ENCODE peak calls at places on chromosomes 13 and 19, in four cellular contexts. One of them, this sample, is unnamed.

GRCh38 chr13:45658586-45659235 is 43.2 kb upstream of the ERICH6B start:
- DNase-seq in SK-N-SH: no peak
- DNase-seq in HepG2: no peak
- DNase-seq in K562: no peak
- DNase-seq in this sample: no peak

GRCh38 chr19:38100589-38100988 is 123.4 kb downstream of the DPF1 start:
- DNase-seq in SK-N-SH: no peak
- DNase-seq in HepG2: no peak
- DNase-seq in K562: no peak
- DNase-seq in this sample: no peak

GRCh38 chr13:105991131-105991530 is 544.3 kb downstream of the EFNB2 start:
- DNase-seq in SK-N-SH: no peak
- DNase-seq in HepG2: no peak
- DNase-seq in K562: no peak
- DNase-seq in this sample: no peak

GRCh38 chr13:50037788-50038187 is 22.5 kb downstream of the KCNRG start:
- DNase-seq in SK-N-SH: no peak
- DNase-seq in HepG2: no peak
- DNase-seq in K562: no peak
- DNase-seq in this sample: no peak

GRCh38 chr19:49425922-49426592 is 869 bp downstream of the GFY start:
- DNase-seq in SK-N-SH: no peak
- DNase-seq in HepG2: no peak
- DNase-seq in K562: peak; percentile 80
- DNase-seq in this sample: peak; percentile 99

GRCh38 chr19:917323-918151 is at the start of gene KISS1R:
- DNase-seq in SK-N-SH: peak; percentile 84
- DNase-seq in HepG2: peak; percentile 71
- DNase-seq in K562: peak; percentile 66
- DNase-seq in this sample: peak; percentile 87

GRCh38 chr19:1063030-1063908 is 3.7 kb upstream of the ARHGAP45 start:
- DNase-seq in SK-N-SH: peak; percentile 64
- DNase-seq in HepG2: no peak
- DNase-seq in K562: peak; percentile 77
- DNase-seq in this sample: peak; percentile 83

GRCh38 chr13:70841240-70842061 is 733.2 kb upstream of the KLHL1 start:
- DNase-seq in SK-N-SH: no peak
- DNase-seq in HepG2: no peak
- DNase-seq in K562: no peak
- DNase-seq in this sample: no peak

GRCh38 chr13:112692104-112692503 is 2.3 kb downstream of the ATP11A start:
- DNase-seq in SK-N-SH: no peak
- DNase-seq in HepG2: no peak
- DNase-seq in K562: no peak
- DNase-seq in this sample: peak; percentile 7

GRCh38 chr19:18568367-18568766 is 3.3 kb upstream of the UBA52 start:
- DNase-seq in SK-N-SH: no peak
- DNase-seq in HepG2: no peak
- DNase-seq in K562: no peak
- DNase-seq in this sample: no peak

GRCh38 chr13:30906411-30906990 is 430 bp downstream of the MEDAG start:
- DNase-seq in SK-N-SH: no peak
- DNase-seq in HepG2: no peak
- DNase-seq in K562: no peak
- DNase-seq in this sample: peak; percentile 44

GRCh38 chr19:4803736-4804695 is 12.5 kb downstream of the FEM1A start:
- DNase-seq in SK-N-SH: peak; percentile 90
- DNase-seq in HepG2: peak; percentile 66
- DNase-seq in K562: peak; percentile 85
- DNase-seq in this sample: peak; percentile 93

GRCh38 chr19:11378319-11379189 is 4.1 kb downstream of the SWSAP1 start:
- DNase-seq in SK-N-SH: peak; percentile 72
- DNase-seq in HepG2: peak; percentile 48
- DNase-seq in K562: peak; percentile 43
- DNase-seq in this sample: peak; percentile 77

GRCh38 chr19:49862411-49863253 is 4.7 kb downstream of the PNKP start:
- DNase-seq in SK-N-SH: peak; percentile 77
- DNase-seq in HepG2: peak; percentile 31
- DNase-seq in K562: peak; percentile 55
- DNase-seq in this sample: peak; percentile 83

GRCh38 chr13:43159007-43159406 is 135.6 kb downstream of the DNAJC15 start:
- DNase-seq in SK-N-SH: no peak
- DNase-seq in HepG2: no peak
- DNase-seq in K562: no peak
- DNase-seq in this sample: no peak

GRCh38 chr13:19984430-19985218 is 26.1 kb downstream of the ZMYM2 start:
- DNase-seq in SK-N-SH: peak; percentile 20
- DNase-seq in HepG2: peak; percentile 16
- DNase-seq in K562: peak; percentile 12
- DNase-seq in this sample: no peak

GRCh38 chr13:66014757-66015156 is 1215.4 kb downstream of the PCDH9 start:
- DNase-seq in SK-N-SH: no peak
- DNase-seq in HepG2: no peak
- DNase-seq in K562: no peak
- DNase-seq in this sample: no peak

GRCh38 chr19:17706750-17707181 is 12.5 kb upstream of the MAP1S start:
- DNase-seq in SK-N-SH: peak; percentile 87
- DNase-seq in HepG2: peak; percentile 46
- DNase-seq in K562: peak; percentile 98
- DNase-seq in this sample: peak; percentile 93

GRCh38 chr19:4983346-4984105 is 14.6 kb downstream of the KDM4B start:
- DNase-seq in SK-N-SH: no peak
- DNase-seq in HepG2: no peak
- DNase-seq in K562: no peak
- DNase-seq in this sample: no peak

GRCh38 chr19:9939301-9939913 is 3.1 kb upstream of the OLFM2 start:
- DNase-seq in SK-N-SH: no peak
- DNase-seq in HepG2: no peak
- DNase-seq in K562: no peak
- DNase-seq in this sample: no peak

GRCh38 chr13:29722415-29722814 is 126.9 kb upstream of the SLC7A1 start:
- DNase-seq in SK-N-SH: no peak
- DNase-seq in HepG2: no peak
- DNase-seq in K562: no peak
- DNase-seq in this sample: no peak

GRCh38 chr13:107301724-107302374 is 733.9 kb upstream of the ARGLU1 start:
- DNase-seq in SK-N-SH: no peak
- DNase-seq in HepG2: no peak
- DNase-seq in K562: no peak
- DNase-seq in this sample: no peak

GRCh38 chr13:112619730-112620639 is 32.0 kb upstream of the TUBGCP3 start:
- DNase-seq in SK-N-SH: no peak
- DNase-seq in HepG2: no peak
- DNase-seq in K562: no peak
- DNase-seq in this sample: peak; percentile 47

GRCh38 chr19:49117677-49118564 is 1.0 kb downstream of the C19orf73 start:
- DNase-seq in SK-N-SH: peak; percentile 17
- DNase-seq in HepG2: no peak
- DNase-seq in K562: no peak
- DNase-seq in this sample: no peak

GRCh38 chr13:112434937-112435523 is 58.9 kb downstream of the SPACA7 start:
- DNase-seq in SK-N-SH: no peak
- DNase-seq in HepG2: no peak
- DNase-seq in K562: no peak
- DNase-seq in this sample: no peak

GRCh38 chr13:20814224-20814910 is 40.6 kb upstream of the EEF1AKMT1 start:
- DNase-seq in SK-N-SH: peak; percentile 58
- DNase-seq in HepG2: no peak
- DNase-seq in K562: no peak
- DNase-seq in this sample: no peak

GRCh38 chr19:49758292-49758691 is 4.8 kb downstream of the TSKS start:
- DNase-seq in SK-N-SH: no peak
- DNase-seq in HepG2: no peak
- DNase-seq in K562: peak; percentile 17
- DNase-seq in this sample: no peak

GRCh38 chr13:95181586-95181985 is 119.7 kb downstream of the ABCC4 start:
- DNase-seq in SK-N-SH: no peak
- DNase-seq in HepG2: no peak
- DNase-seq in K562: no peak
- DNase-seq in this sample: no peak

GRCh38 chr19:38778733-38779132 is 5.4 kb upstream of the LGALS7 start:
- DNase-seq in SK-N-SH: no peak
- DNase-seq in HepG2: no peak
- DNase-seq in K562: no peak
- DNase-seq in this sample: no peak

GRCh38 chr19:2168619-2169424 is 5.1 kb downstream of the DOT1L start:
- DNase-seq in SK-N-SH: peak; percentile 85
- DNase-seq in HepG2: peak; percentile 99
- DNase-seq in K562: peak; percentile 74
- DNase-seq in this sample: no peak

GRCh38 chr13:104823709-104824108 is 1711.8 kb downstream of the EFNB2 start:
- DNase-seq in SK-N-SH: no peak
- DNase-seq in HepG2: no peak
- DNase-seq in K562: no peak
- DNase-seq in this sample: no peak

GRCh38 chr19:41307090-41307875 is 2.7 kb upstream of the CCDC97 start:
- DNase-seq in SK-N-SH: no peak
- DNase-seq in HepG2: no peak
- DNase-seq in K562: no peak
- DNase-seq in this sample: no peak

GRCh38 chr19:13579388-13580060 is 73.2 kb upstream of the CACNA1A start:
- DNase-seq in SK-N-SH: no peak
- DNase-seq in HepG2: no peak
- DNase-seq in K562: peak; percentile 36
- DNase-seq in this sample: no peak

GRCh38 chr19:4794971-4795370 is 3.4 kb downstream of the FEM1A start:
- DNase-seq in SK-N-SH: no peak
- DNase-seq in HepG2: no peak
- DNase-seq in K562: no peak
- DNase-seq in this sample: no peak

GRCh38 chr19:31160346-31160926 is 188.8 kb downstream of the TSHZ3 start:
- DNase-seq in SK-N-SH: no peak
- DNase-seq in HepG2: no peak
- DNase-seq in K562: no peak
- DNase-seq in this sample: no peak

GRCh38 chr13:26186995-26187394 is 35.1 kb downstream of the RNF6 start:
- DNase-seq in SK-N-SH: peak; percentile 25
- DNase-seq in HepG2: no peak
- DNase-seq in K562: no peak
- DNase-seq in this sample: peak; percentile 18

GRCh38 chr13:46182491-46182877 is 507 bp upstream of the LCP1 start:
- DNase-seq in SK-N-SH: no peak
- DNase-seq in HepG2: no peak
- DNase-seq in K562: no peak
- DNase-seq in this sample: no peak

GRCh38 chr13:111955412-111955769 is 111.6 kb upstream of the SOX1 start:
- DNase-seq in SK-N-SH: no peak
- DNase-seq in HepG2: no peak
- DNase-seq in K562: no peak
- DNase-seq in this sample: no peak

GRCh38 chr13:72163671-72164070 is 296.7 kb upstream of the DACH1 start:
- DNase-seq in SK-N-SH: no peak
- DNase-seq in HepG2: no peak
- DNase-seq in K562: no peak
- DNase-seq in this sample: no peak

GRCh38 chr13:72164811-72165210 is 297.8 kb upstream of the DACH1 start:
- DNase-seq in SK-N-SH: no peak
- DNase-seq in HepG2: no peak
- DNase-seq in K562: no peak
- DNase-seq in this sample: no peak

GRCh38 chr13:72166102-72166660 is 299.2 kb upstream of the DACH1 start:
- DNase-seq in SK-N-SH: no peak
- DNase-seq in HepG2: no peak
- DNase-seq in K562: no peak
- DNase-seq in this sample: no peak

DNA sequence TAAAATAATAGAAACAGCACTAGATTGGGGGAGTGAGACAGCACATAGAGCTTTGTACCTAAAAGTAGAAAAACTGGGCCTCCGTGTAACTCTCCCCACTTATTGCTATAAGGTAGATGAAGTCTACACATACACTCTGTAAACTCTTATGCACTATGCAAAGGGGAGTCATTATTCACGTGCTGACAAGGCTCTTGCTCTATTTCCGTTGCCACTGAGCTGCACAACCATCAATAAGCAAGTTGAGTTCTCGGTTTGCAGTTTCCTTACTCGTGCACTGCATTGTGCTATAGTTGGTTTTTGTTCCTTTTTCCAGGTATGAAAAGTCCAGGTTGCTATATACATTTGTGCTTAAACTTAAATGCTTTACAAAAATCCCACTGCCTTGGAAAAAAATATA is 294.0 kb upstream of the DACH1 start:
- DNase-seq in SK-N-SH: no peak
- DNase-seq in HepG2: no peak
- DNase-seq in K562: no peak
- DNase-seq in this sample: no peak
- TF ChIP-seq CTCF in SK-N-SH: no peak
- TF ChIP-seq CTCF in HepG2: no peak
- TF ChIP-seq CTCF in K562: no peak
- TF ChIP-seq CTCF in this sample: no peak

DNA sequence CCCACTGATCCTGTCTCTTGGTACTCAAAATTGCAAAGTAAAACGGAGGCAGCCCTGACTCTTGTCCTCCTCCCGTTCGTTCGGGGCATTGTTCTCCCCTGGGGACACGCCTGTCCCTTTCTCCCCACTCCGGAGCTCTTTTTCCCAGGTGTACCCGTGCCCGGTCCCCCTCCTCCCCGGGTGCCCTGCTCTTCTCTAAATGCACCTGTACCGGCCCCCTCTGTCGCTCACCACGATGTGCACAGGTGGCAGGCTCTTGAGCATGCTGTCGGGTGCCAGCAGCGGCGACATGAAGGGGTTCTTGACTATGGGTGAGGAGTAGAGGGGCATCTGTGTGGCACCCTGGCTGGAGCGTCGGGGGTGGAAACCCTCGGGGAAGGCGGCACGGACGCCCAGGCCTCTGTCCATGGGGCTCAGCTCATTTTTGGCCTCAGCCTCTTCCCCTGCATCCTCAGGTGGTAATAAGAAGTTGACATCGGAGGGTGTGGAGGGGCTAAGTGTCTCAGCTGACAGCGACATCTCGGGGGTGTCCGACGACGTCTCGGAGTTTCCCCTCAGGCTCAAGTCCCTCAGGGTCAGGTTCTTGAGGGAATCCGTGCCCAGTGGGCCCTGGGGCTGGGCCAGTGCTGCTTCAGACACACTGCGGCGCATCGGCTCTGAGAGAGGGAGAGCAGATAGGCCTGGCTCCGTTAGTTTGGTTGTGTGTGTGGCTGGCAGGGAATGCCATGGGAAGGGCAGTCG is 12.4 kb upstream of the CNFN start:
- DNase-seq in SK-N-SH: peak; percentile 56
- DNase-seq in HepG2: no peak
- DNase-seq in K562: no peak
- DNase-seq in this sample: no peak
- TF ChIP-seq FOXJ3 in SK-N-SH: no peak
- TF ChIP-seq FOXJ3 in HepG2: no peak
- TF ChIP-seq FOXJ3 in K562: no peak
- TF ChIP-seq FOXJ3 in this sample: no peak

GRCh38 chr19:45677351-45678230 is 9.6 kb downstream of the GIPR start:
- DNase-seq in SK-N-SH: peak; percentile 96
- DNase-seq in HepG2: peak; percentile 94
- DNase-seq in K562: peak; percentile 63
- DNase-seq in this sample: peak; percentile 98
- TF ChIP-seq CTCF in SK-N-SH: peak; percentile 23
- TF ChIP-seq CTCF in HepG2: no peak
- TF ChIP-seq CTCF in K562: no peak
- TF ChIP-seq CTCF in this sample: no peak

GRCh38 chr19:45528149-45528743 is 21.0 kb downstream of the VASP start:
- DNase-seq in SK-N-SH: no peak
- DNase-seq in HepG2: no peak
- DNase-seq in K562: peak; percentile 74
- DNase-seq in this sample: peak; percentile 71
- TF ChIP-seq FOXJ3 in SK-N-SH: no peak
- TF ChIP-seq FOXJ3 in HepG2: no peak
- TF ChIP-seq FOXJ3 in K562: no peak
- TF ChIP-seq FOXJ3 in this sample: no peak